ENCODE peak calls at places on chromosome 19, in four cellular contexts. U, C, K and R are unnamed samples.

GRCh38 chr19:399370-399769 is 9.6 kb downstream of the C2CD4C start:
- DNase-seq in U (no peak), C (no peak), K (no peak), R (no peak)

GRCh38 chr19:34151439-34151838 is 20.9 kb upstream of the LSM14A start:
- DNase-seq in U (no peak), C (no peak), K (no peak), R (no peak)

GRCh38 chr19:35730326-35730725 is 11.9 kb downstream of the IGFLR1 start:
- DNase-seq in U (no peak), C (no peak), K (no peak), R (no peak)

GRCh38 chr19:6030214-6030507 is 52.2 kb upstream of the RANBP3 start:
- DNase-seq in U (peak), C (peak), K (no peak), R (no peak)

GRCh38 chr19:55483681-55484361 is 1.2 kb upstream of the NAT14 start:
- DNase-seq in U (no peak), C (no peak), K (no peak), R (no peak)

GRCh38 chr19:11736696-11737095 is 2.0 kb downstream of the ZNF823 start:
- DNase-seq in U (peak), C (peak), K (peak), R (peak)

GRCh38 chr19:29773141-29773540 is 38.6 kb upstream of the CCNE1 start:
- DNase-seq in U (no peak), C (no peak), K (no peak), R (no peak)

GRCh38 chr19:30084390-30084819 is 142.4 kb downstream of the URI1 start:
- DNase-seq in U (no peak), C (no peak), K (no peak), R (no peak)

GRCh38 chr19:29815231-29815630 is 3.4 kb downstream of the CCNE1 start:
- DNase-seq in U (no peak), C (no peak), K (no peak), R (no peak)

GRCh38 chr19:34808566-34808965 is 35.6 kb upstream of the ZNF599 start:
- DNase-seq in U (peak), C (peak), K (peak), R (no peak)

GRCh38 chr19:54724644-54725043 is 402 bp downstream of the KIR3DL3 start:
- DNase-seq in U (no peak), C (no peak), K (no peak), R (no peak)

GRCh38 chr19:36140289-36141038 is 598 bp downstream of the CAPNS1 start:
- DNase-seq in U (peak), C (peak), K (no peak), R (peak)

GRCh38 chr19:19057317-19057716 is 6.5 kb upstream of the SLC25A42 start:
- DNase-seq in U (no peak), C (no peak), K (no peak), R (no peak)

GRCh38 chr19:11192957-11193939 is 4.1 kb downstream of the KANK2 start:
- DNase-seq in U (no peak), C (no peak), K (no peak), R (no peak)

GRCh38 chr19:31459430-31459829 is 110.2 kb upstream of the TSHZ3 start:
- DNase-seq in U (no peak), C (no peak), K (no peak), R (no peak)

GRCh38 chr19:49877879-49878743 is 609 bp downstream of the TBC1D17 start:
- DNase-seq in U (peak), C (peak), K (peak), R (peak)

GRCh38 chr19:41541990-41542584 is 33.9 kb upstream of the CEACAM21 start:
- DNase-seq in U (no peak), C (no peak), K (no peak), R (peak)

GRCh38 chr19:2867025-2867991 is at the start of gene ZNF556:
- DNase-seq in U (no peak), C (no peak), K (no peak), R (no peak)

GRCh38 chr19:45878043-45878794 is 7.7 kb downstream of the IRF2BP1 start:
- DNase-seq in U (no peak), C (no peak), K (no peak), R (peak)

GRCh38 chr19:42140125-42140754 is 8.0 kb upstream of the POU2F2 start:
- DNase-seq in U (peak), C (peak), K (no peak), R (peak)

GRCh38 chr19:2274937-2275535 is 6.9 kb downstream of the PEAK3 start:
- DNase-seq in U (peak), C (no peak), K (no peak), R (peak)

GRCh38 chr19:51462681-51463080 is 4.4 kb upstream of the SIGLEC8 start:
- DNase-seq in U (no peak), C (no peak), K (no peak), R (no peak)

GRCh38 chr19:56253737-56254136 is 18.8 kb upstream of the EDDM13 start:
- DNase-seq in U (peak), C (no peak), K (peak), R (no peak)

GRCh38 chr19:51402117-51402516 is 11.7 kb upstream of the C19orf84 start:
- DNase-seq in U (no peak), C (no peak), K (no peak), R (no peak)

GRCh38 chr19:30669329-30670010 is 297.3 kb downstream of the ZNF536 start:
- DNase-seq in U (peak), C (peak), K (no peak), R (peak)

GRCh38 chr19:8386990-8387389 is 3.2 kb upstream of the RAB11B start:
- DNase-seq in U (no peak), C (no peak), K (no peak), R (no peak)

GRCh38 chr19:19591133-19591825 is 27.2 kb downstream of the PBX4 start:
- DNase-seq in U (peak), C (peak), K (peak), R (no peak)

GRCh38 chr19:33487901-33488817 is 33.4 kb downstream of the PEPD start:
- DNase-seq in U (no peak), C (no peak), K (no peak), R (no peak)

GRCh38 chr19:51010066-51010795 is 8.8 kb upstream of the KLK8 start:
- DNase-seq in U (no peak), C (no peak), K (no peak), R (no peak)

GRCh38 chr19:45045671-45046353 is 7.0 kb downstream of the CLASRP start:
- DNase-seq in U (no peak), C (no peak), K (no peak), R (no peak)

GRCh38 chr19:51016798-51017683 is 2.5 kb downstream of the KLK10 start:
- DNase-seq in U (no peak), C (no peak), K (no peak), R (no peak)

GRCh38 chr19:1082165-1082927 is 12.8 kb downstream of the POLR2E start:
- DNase-seq in U (peak), C (peak), K (peak), R (peak)

GRCh38 chr19:29483944-29484581 is 41.7 kb upstream of the VSTM2B start:
- DNase-seq in U (no peak), C (no peak), K (no peak), R (no peak)

GRCh38 chr19:48113190-48113917 is 2.7 kb upstream of the PLA2G4C start:
- DNase-seq in U (no peak), C (no peak), K (no peak), R (no peak)

GRCh38 chr19:48121066-48121465 is 10.4 kb upstream of the PLA2G4C start:
- DNase-seq in U (no peak), C (no peak), K (no peak), R (no peak)

GRCh38 chr19:48120505-48120904 is 9.9 kb upstream of the PLA2G4C start:
- DNase-seq in U (no peak), C (no peak), K (no peak), R (no peak)

GRCh38 chr19:48121909-48122371 is 11.3 kb upstream of the PLA2G4C start:
- DNase-seq in U (no peak), C (no peak), K (no peak), R (no peak)

DNA sequence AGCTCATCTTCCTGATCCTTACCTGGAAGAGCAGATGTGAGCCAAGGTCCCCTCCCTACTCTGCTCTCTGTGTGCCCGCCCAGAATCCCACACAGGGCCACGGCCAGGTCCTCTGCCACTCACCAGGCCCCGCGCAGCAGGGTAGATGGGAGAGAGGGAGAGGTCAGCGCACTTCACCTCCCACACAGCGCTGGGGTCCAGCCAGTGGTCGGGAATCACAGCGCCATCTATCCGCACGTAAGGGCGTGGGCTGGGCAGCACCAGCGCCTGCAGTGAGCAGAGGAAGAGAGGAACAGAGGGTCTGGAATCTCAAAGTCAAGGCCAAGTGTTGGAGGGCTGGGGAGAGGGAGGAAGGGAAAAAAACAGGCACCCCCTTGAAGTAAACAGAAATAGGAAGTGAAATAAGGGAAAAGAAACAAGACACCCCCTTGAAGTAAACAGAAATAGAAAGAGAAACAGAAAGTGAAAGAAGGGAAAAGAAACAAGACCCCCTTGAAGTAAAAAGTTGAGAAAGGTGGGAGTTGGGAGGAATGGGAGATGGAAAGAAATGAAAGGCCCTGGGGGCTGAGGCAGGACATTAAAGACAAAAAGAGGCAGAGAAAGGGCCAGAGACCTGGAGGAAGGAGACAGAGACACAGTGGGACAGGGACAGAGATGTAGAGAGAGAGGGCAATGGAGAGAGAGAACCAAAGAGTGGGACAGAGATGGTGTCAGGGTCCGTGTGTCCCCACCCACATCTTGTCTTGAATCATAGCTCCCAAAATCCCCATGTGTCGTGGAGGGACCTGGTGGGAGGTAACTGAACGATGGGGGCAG is 7.1 kb upstream of the PLA2G4C start:
- DNase-seq in U (no peak), C (no peak), K (no peak), R (no peak)
- H3K9ac ChIP-seq in U (no peak), C (no peak), K (no peak), R (no peak)

GRCh38 chr19:16608290-16608704 is 19.7 kb downstream of the MED26 start:
- DNase-seq in U (peak), C (no peak), K (no peak), R (no peak)
- H3K27ac ChIP-seq in U (no peak), C (no peak), K (no peak), R (no peak)

GRCh38 chr19:16073988-16074387 is 2.3 kb upstream of the TPM4 start:
- DNase-seq in U (no peak), C (no peak), K (no peak), R (no peak)

GRCh38 chr19:16075430-16076153 is 703 bp upstream of the TPM4 start:
- DNase-seq in U (no peak), C (no peak), K (no peak), R (no peak)

GRCh38 chr19:16074488-16075365 is 1.6 kb upstream of the TPM4 start:
- DNase-seq in U (no peak), C (peak), K (no peak), R (no peak)

GRCh38 chr19:16071072-16071691 is 5.1 kb upstream of the TPM4 start:
- DNase-seq in U (no peak), C (no peak), K (no peak), R (no peak)

GRCh38 chr19:16073481-16073880 is 2.8 kb upstream of the TPM4 start:
- DNase-seq in U (no peak), C (no peak), K (no peak), R (no peak)
- H3K9ac ChIP-seq in U (no peak), C (no peak), K (no peak), R (peak)

DNA sequence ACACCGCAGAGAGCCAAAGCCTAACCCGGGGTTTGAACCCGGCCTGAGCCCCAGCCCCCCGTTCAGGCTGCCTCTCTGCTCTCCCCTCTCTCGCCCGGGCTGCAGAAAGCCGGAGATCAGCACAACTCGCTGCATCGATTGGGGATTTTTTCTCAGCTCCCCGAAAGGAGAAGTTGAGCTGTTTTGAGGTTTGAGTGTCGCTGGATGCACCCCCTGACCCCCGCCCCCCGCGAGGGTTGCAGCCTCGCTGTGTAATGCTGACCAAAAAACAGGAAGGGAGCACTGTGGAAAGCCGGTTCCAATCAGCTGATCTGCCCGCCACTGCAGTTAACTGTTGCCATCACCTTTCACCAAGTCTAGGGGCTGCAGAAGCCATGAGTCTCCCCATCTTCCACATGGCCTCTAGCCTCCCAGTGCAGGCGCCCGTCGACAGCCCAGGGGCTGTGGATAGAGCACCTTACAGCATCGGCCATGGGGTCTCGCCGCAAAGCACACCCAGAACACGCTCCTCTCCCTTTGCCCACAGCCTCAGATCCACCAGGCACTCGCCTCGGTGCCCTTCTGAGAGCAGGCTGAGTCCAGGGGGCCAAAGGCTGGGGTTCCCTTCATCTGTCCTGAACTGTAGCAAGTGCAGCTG is 34.5 kb downstream of the MYO9B start:
- DNase-seq in U (no peak), C (no peak), K (no peak), R (peak)
- H3K27ac ChIP-seq in U (no peak), C (no peak), K (no peak), R (peak)

DNA sequence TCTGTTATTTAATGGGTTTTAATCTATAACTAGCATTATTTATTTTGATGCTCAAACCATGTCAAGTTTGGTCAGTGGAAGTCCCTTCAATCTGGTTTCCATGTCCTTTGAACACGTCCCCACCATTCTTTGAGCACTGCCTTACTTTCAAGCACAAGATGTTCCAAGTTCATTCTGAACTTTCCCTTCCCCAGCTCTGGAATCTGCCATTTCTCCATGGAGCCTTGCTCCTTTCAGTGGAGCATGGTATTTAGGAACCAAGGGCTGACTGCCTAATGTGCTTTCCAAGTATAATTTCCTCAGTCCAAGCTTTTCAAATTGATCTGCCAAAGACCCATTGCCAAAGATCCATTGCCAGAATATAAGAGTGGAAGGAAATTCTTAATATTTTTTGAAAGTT is 1.1 kb upstream of the ZNF546 start:
- DNase-seq in U (no peak), C (no peak), K (no peak), R (no peak)
- H3K9ac ChIP-seq in U (no peak), C (no peak), K (no peak), R (no peak)

DNA sequence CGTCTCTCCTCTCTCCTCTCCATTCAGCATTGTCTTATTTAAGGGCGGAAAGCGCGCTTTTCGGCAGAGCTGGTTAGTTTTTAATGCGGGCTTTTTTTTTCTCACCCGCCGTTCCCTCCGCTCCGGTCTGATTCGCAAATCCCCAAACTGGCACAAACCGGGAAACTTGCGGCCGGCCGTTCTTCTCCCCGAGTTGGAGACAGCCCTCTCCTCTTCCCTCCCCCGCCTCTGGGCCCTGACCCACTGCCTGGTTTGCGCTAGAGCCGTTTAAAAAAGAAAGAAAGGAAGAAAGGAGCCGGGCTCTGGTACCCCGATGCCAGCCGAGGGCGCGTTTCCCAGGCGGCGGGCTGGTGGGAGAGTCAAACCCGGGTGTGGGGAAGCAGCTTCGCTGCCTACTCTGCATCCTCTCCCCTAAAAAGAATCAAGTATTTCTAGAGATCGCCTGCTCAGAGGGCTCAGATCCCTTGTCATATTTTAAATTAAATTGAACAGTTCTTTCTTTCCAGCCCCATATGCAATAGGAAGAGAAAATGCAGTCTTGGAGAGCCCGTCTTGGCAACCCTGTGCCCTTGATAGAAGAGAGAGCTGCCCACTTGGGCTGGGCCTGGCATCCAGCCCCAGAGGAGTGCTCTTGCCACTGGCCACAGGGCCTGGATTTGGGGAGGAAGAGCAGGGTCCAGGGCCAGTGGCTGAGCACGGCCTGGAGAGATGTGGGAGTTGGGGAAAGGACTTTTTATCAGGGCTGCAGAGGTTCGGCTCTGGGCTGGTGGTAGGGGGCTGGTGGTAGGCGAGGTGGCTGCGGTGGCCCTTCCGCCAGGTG is 19.0 kb downstream of the NFIX start:
- DNase-seq in U (peak), C (no peak), K (no peak), R (no peak)
- H3K27ac ChIP-seq in U (peak), C (no peak), K (peak), R (peak)

GRCh38 chr19:15218501-15218900 is 13.7 kb downstream of the EPHX3 start:
- DNase-seq in U (no peak), C (no peak), K (no peak), R (no peak)

GRCh38 chr19:15225797-15226196 is 6.5 kb downstream of the EPHX3 start:
- DNase-seq in U (no peak), C (no peak), K (no peak), R (no peak)

GRCh38 chr19:15222738-15223648 is 9.3 kb downstream of the EPHX3 start:
- DNase-seq in U (peak), C (peak), K (peak), R (peak)

GRCh38 chr19:15227261-15227660 is 5.0 kb downstream of the EPHX3 start:
- DNase-seq in U (no peak), C (peak), K (no peak), R (no peak)

GRCh38 chr19:15223649-15224371 is 8.4 kb downstream of the EPHX3 start:
- DNase-seq in U (no peak), C (no peak), K (no peak), R (no peak)
- H3K9ac ChIP-seq in U (peak), C (no peak), K (peak), R (peak)

DNA sequence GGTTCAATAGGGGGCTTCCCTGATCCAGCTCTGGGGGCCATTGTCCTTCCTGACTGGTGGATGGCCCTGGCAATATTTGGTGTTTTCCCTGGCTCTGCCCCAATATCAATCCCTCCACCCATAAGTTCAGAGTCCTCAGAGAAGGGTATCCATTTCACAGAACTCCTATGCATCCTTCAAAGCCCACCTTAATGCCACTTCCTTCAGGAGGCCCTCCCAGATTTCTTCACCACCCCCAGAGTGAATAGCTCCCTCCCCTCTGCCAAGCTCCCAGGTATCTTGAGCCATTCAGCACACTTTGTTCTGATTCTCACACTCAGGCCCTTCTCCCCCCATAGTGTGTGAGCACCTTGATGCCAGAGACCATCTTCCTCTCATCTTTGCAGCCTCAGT is 5.8 kb downstream of the PPP1R14A start:
- DNase-seq in U (no peak), C (no peak), K (no peak), R (no peak)
- H3K27ac ChIP-seq in U (peak), C (no peak), K (no peak), R (peak)

DNA sequence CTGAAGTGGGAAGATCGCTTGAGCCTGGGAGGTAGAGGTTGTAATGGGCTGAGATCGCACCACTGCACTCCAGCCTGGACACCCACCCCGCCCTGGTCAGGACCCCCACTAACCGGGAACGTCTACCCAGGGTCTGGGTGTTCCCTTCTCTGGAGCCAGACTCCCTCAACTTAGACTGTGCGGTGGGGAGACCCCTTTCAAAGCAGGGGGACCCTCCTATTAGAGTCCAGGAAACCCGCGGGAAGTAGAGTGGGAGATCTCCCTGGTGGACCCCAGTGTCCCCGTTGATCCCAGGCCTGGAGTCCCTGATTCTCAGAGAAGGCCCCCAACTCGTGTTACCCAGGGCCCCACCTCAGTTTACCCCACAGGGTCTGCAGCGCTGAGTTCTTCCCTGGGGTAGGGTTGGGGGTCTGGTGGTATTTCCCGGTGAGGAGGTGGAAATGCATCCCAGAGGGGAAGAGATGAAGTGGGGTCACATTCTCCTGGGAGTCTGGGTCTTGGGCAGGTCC is 6.1 kb upstream of the ARRDC2 start:
- DNase-seq in U (no peak), C (no peak), K (no peak), R (no peak)
- H3K9ac ChIP-seq in U (peak), C (no peak), K (peak), R (peak)

GRCh38 chr19:53466726-53467125 is 807 bp upstream of the ZNF813 start:
- DNase-seq in U (no peak), C (no peak), K (no peak), R (no peak)
- H3K27ac ChIP-seq in U (no peak), C (no peak), K (no peak), R (no peak)